ENCODE peak calls at places on chromosomes 11 and 22, in ten cellular contexts. D is HFF-Myc, I is osteocyte, E is psoas muscle, K is cardiac fibroblast, B is cardiac muscle cell, M is GM13976, G is MM.1S, U is HFFc6, C is K562. H is an unnamed sample.
A peak's percentile ranks its signal among the peaks of the same experiment; 100 is the strongest.

GRCh38 chr22:47633111-47633510 is 870.7 kb downstream of the TBC1D22A start:
- DNase-seq in D (no peak), I (peak; percentile 69), E (no peak), K (no peak), B (no peak), M (no peak), G (no peak), U (no peak), C (no peak), H (no peak)

GRCh38 chr11:45859661-45860140 is 12.4 kb downstream of the CRY2 start:
- DNase-seq in D (peak; percentile 81), I (peak; percentile 96), E (peak; percentile 96), K (peak; percentile 95), B (peak; percentile 99), M (no peak), G (no peak), U (peak; percentile 98), C (no peak), H (no peak)

GRCh38 chr11:75583710-75584658 is 21.9 kb downstream of the SERPINH1 start:
- DNase-seq in D (no peak), I (no peak), E (peak; percentile 85), K (peak; percentile 47), B (peak; percentile 92), M (peak; percentile 56), G (no peak), U (no peak), C (peak; percentile 52), H (peak; percentile 41)

GRCh38 chr11:76347391-76347790 is 33.5 kb downstream of the THAP12 start:
- DNase-seq in D (no peak), I (no peak), E (no peak), K (no peak), B (peak; percentile 63), M (no peak), G (no peak), U (no peak), C (no peak), H (no peak)

GRCh38 chr11:2399488-2400068 is 972 bp upstream of the TSSC4 start:
- DNase-seq in D (no peak), I (no peak), E (no peak), K (no peak), B (peak; percentile 43), M (no peak), G (peak; percentile 16), U (no peak), C (no peak), H (no peak)

GRCh38 chr11:106001304-106002012 is 20.6 kb downstream of the MSANTD4 start:
- DNase-seq in D (no peak), I (no peak), E (no peak), K (peak; percentile 18), B (no peak), M (no peak), G (no peak), U (no peak), C (no peak), H (no peak)

GRCh38 chr22:24289138-24289537 is 18.5 kb downstream of the SPECC1L start:
- DNase-seq in D (peak; percentile 52), I (no peak), E (no peak), K (peak; percentile 86), B (peak; percentile 81), M (no peak), G (no peak), U (peak; percentile 84), C (no peak), H (no peak)

GRCh38 chr11:19646921-19647320 is 65.7 kb upstream of the NAV2 start:
- DNase-seq in D (peak; percentile 91), I (no peak), E (no peak), K (peak; percentile 82), B (peak; percentile 93), M (no peak), G (no peak), U (peak; percentile 95), C (no peak), H (no peak)

GRCh38 chr22:41596776-41597634 is 7.4 kb upstream of the PMM1 start:
- DNase-seq in D (no peak), I (no peak), E (peak; percentile 66), K (peak; percentile 60), B (peak; percentile 68), M (peak; percentile 57), G (peak; percentile 29), U (peak; percentile 18), C (peak; percentile 34), H (no peak)
- TF ChIP-seq CTCF in D (peak; percentile 78), I (peak; percentile 88), E (peak; percentile 56), K (peak; percentile 83), B (peak; percentile 84), M (peak; percentile 55), G (peak; percentile 76), U (peak; percentile 85), C (peak; percentile 70), H (peak; percentile 67)

GRCh38 chr22:38236786-38237185 is 35.0 kb downstream of the MAFF start:
- DNase-seq in D (no peak), I (no peak), E (peak; percentile 38), K (no peak), B (no peak), M (no peak), G (no peak), U (no peak), C (no peak), H (no peak)

GRCh38 chr22:38235240-38235850 is 33.6 kb downstream of the MAFF start:
- DNase-seq in D (no peak), I (no peak), E (peak; percentile 27), K (no peak), B (no peak), M (no peak), G (no peak), U (no peak), C (no peak), H (no peak)

GRCh38 chr22:38238519-38239051 is 34.2 kb downstream of the TMEM184B start:
- DNase-seq in D (no peak), I (no peak), E (peak; percentile 47), K (peak; percentile 78), B (peak; percentile 68), M (no peak), G (no peak), U (no peak), C (no peak), H (no peak)

GRCh38 chr22:38240734-38241252 is 32.0 kb downstream of the TMEM184B start:
- DNase-seq in D (peak; percentile 46), I (no peak), E (peak; percentile 77), K (peak; percentile 89), B (peak; percentile 83), M (no peak), G (no peak), U (peak; percentile 82), C (peak; percentile 22), H (no peak)

GRCh38 chr22:38239101-38239761 is 33.6 kb downstream of the TMEM184B start:
- DNase-seq in D (peak; percentile 67), I (no peak), E (peak; percentile 46), K (peak; percentile 96), B (peak; percentile 77), M (no peak), G (no peak), U (peak; percentile 96), C (no peak), H (no peak)
- TF ChIP-seq CTCF in D (peak; percentile 15), I (peak; percentile 37), E (peak; percentile 29), K (peak; percentile 0), B (peak; percentile 39), M (no peak), G (no peak), U (peak; percentile 54), C (no peak), H (peak; percentile 7)

GRCh38 chr22:35475545-35475944 is 65.1 kb upstream of the RASD2 start:
- DNase-seq in D (no peak), I (no peak), E (no peak), K (no peak), B (no peak), M (no peak), G (no peak), U (no peak), C (no peak), H (no peak)

GRCh38 chr22:35472488-35472887 is 68.1 kb upstream of the RASD2 start:
- DNase-seq in D (no peak), I (no peak), E (no peak), K (no peak), B (no peak), M (no peak), G (no peak), U (no peak), C (no peak), H (no peak)

GRCh38 chr22:35473971-35474370 is 66.7 kb upstream of the RASD2 start:
- DNase-seq in D (no peak), I (no peak), E (no peak), K (no peak), B (no peak), M (no peak), G (no peak), U (no peak), C (no peak), H (no peak)

GRCh38 chr22:35467788-35468187 is 67.8 kb downstream of the MCM5 start:
- DNase-seq in D (no peak), I (no peak), E (peak; percentile 87), K (peak; percentile 62), B (peak; percentile 75), M (no peak), G (no peak), U (no peak), C (no peak), H (no peak)

DNA sequence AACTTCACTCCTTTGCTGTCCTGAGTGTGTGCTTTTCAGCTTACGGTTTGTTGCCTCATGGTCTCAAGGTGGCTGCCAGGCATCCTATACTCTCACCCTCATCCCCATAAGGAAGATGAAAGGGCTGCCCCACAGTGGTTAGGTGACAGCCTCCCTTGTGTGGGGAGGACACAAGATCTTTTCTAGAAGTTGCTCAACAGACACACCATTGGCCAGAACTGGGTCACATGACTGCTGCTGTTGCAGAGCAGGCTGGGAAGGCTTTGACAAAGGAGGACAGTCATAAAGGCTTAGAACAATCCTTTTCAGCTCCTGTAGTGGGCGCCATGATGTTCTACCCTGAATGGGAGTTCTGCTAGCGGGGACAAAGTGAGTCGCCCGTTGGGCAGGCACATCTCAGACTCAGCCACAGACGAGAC is 69.7 kb upstream of the RASD2 start:
- DNase-seq in D (no peak), I (no peak), E (no peak), K (peak; percentile 44), B (no peak), M (no peak), G (no peak), U (no peak), C (peak; percentile 38), H (no peak)
- TF ChIP-seq CTCF in D (peak; percentile 10), I (no peak), E (no peak), K (no peak), B (no peak), M (no peak), G (no peak), U (peak; percentile 31), C (no peak), H (no peak)

GRCh38 chr11:130670200-130670599 is 221.8 kb downstream of the ADAMTS15 start:
- DNase-seq in D (no peak), I (no peak), E (no peak), K (no peak), B (no peak), M (no peak), G (no peak), U (no peak), C (no peak), H (no peak)

GRCh38 chr11:130672911-130673310 is 224.5 kb downstream of the ADAMTS15 start:
- DNase-seq in D (no peak), I (no peak), E (no peak), K (no peak), B (no peak), M (no peak), G (no peak), U (no peak), C (no peak), H (no peak)

GRCh38 chr11:130674686-130675085 is 226.2 kb downstream of the ADAMTS15 start:
- DNase-seq in D (no peak), I (no peak), E (no peak), K (peak; percentile 46), B (peak; percentile 37), M (no peak), G (no peak), U (no peak), C (no peak), H (no peak)

GRCh38 chr11:130673698-130674097 is 225.3 kb downstream of the ADAMTS15 start:
- DNase-seq in D (no peak), I (no peak), E (no peak), K (no peak), B (no peak), M (no peak), G (no peak), U (no peak), C (no peak), H (no peak)

GRCh38 chr11:130671801-130672700 is 223.6 kb downstream of the ADAMTS15 start:
- DNase-seq in D (no peak), I (peak; percentile 92), E (peak; percentile 73), K (peak; percentile 67), B (peak; percentile 91), M (no peak), G (no peak), U (peak; percentile 94), C (no peak), H (no peak)
- TF ChIP-seq CTCF in D (no peak), I (no peak), E (no peak), K (no peak), B (no peak), M (no peak), G (no peak), U (no peak), C (no peak), H (no peak)